ENCODE peak calls at places on chromosomes 4 and X, in ten cellular contexts. L is PC-9; D is OCI-LY7; C is A549; W is spleen; M is right cardiac atrium; H is naive thymus-derived CD4-positive, alpha-beta T cell; N is transverse colon; G is HCT116; Y is K562. U is an unnamed sample.

GRCh38 chrX:82362550-82362949 is 1145.5 kb upstream of the POU3F4 start:
- DNase-seq in L (no peak), D (no peak), C (no peak), W (no peak), M (no peak), H (no peak), N (no peak), G (no peak), Y (no peak), U (no peak)

GRCh38 chr4:27861381-27861787 is 1000.7 kb downstream of the STIM2 start:
- DNase-seq in L (no peak), D (peak; percentile 3), C (no peak), W (no peak), M (no peak), H (no peak), N (no peak), G (peak; percentile 57), Y (no peak), U (no peak)

GRCh38 chrX:43640481-43640880 is 15.6 kb upstream of the MAOA start:
- DNase-seq in L (no peak), D (no peak), C (no peak), W (no peak), M (no peak), H (no peak), N (no peak), G (no peak), Y (no peak), U (peak; percentile 67)

GRCh38 chr4:98745372-98745771 is 87.0 kb upstream of the TSPAN5 start:
- DNase-seq in L (no peak), D (peak; percentile 10), C (no peak), W (no peak), M (no peak), H (no peak), N (peak; percentile 24), G (no peak), Y (no peak), U (peak; percentile 9)

GRCh38 chr4:176778063-176778462 is 14.7 kb downstream of the VEGFC start:
- DNase-seq in L (peak; percentile 36), D (no peak), C (no peak), W (no peak), M (no peak), H (no peak), N (no peak), G (no peak), Y (no peak), U (no peak)

GRCh38 chr4:85798011-85798770 is 323.2 kb downstream of the ARHGAP24 start:
- DNase-seq in L (no peak), D (no peak), C (no peak), W (no peak), M (no peak), H (no peak), N (no peak), G (no peak), Y (no peak), U (no peak)

GRCh38 chrX:66728818-66729271 is 90.0 kb upstream of the EDA2R start:
- DNase-seq in L (peak; percentile 37), D (peak; percentile 37), C (peak; percentile 30), W (peak; percentile 62), M (peak; percentile 56), H (peak; percentile 56), N (peak; percentile 54), G (no peak), Y (peak; percentile 55), U (peak; percentile 9)

GRCh38 chrX:39320165-39320564 is 518.9 kb downstream of the MID1IP1 start:
- DNase-seq in L (no peak), D (no peak), C (no peak), W (no peak), M (peak; percentile 60), H (no peak), N (no peak), G (no peak), Y (no peak), U (no peak)

GRCh38 chr4:115537387-115537786 is 424.0 kb upstream of the NDST4 start:
- DNase-seq in L (no peak), D (peak; percentile 1), C (no peak), W (no peak), M (no peak), H (no peak), N (no peak), G (peak; percentile 12), Y (no peak), U (peak; percentile 5)

GRCh38 chrX:13373027-13373806 is 53.4 kb upstream of the ATXN3L start:
- DNase-seq in L (no peak), D (no peak), C (no peak), W (no peak), M (no peak), H (no peak), N (no peak), G (no peak), Y (no peak), U (no peak)

GRCh38 chr4:72318771-72319170 is 250.2 kb downstream of the ADAMTS3 start:
- DNase-seq in L (no peak), D (no peak), C (no peak), W (no peak), M (no peak), H (no peak), N (no peak), G (no peak), Y (no peak), U (no peak)

GRCh38 chr4:26862381-26862915 is 1.8 kb downstream of the STIM2 start:
- DNase-seq in L (no peak), D (no peak), C (no peak), W (no peak), M (no peak), H (no peak), N (no peak), G (no peak), Y (no peak), U (peak; percentile 54)

GRCh38 chr4:47213971-47214370 is 182.6 kb downstream of the GABRB1 start:
- DNase-seq in L (peak; percentile 45), D (no peak), C (no peak), W (no peak), M (no peak), H (no peak), N (no peak), G (no peak), Y (no peak), U (no peak)

GRCh38 chr4:8008391-8008790 is 68.7 kb upstream of the AFAP1 start:
- DNase-seq in L (no peak), D (no peak), C (no peak), W (no peak), M (no peak), H (no peak), N (no peak), G (no peak), Y (no peak), U (no peak)

GRCh38 chrX:14777484-14777883 is 95.4 kb downstream of the FANCB start:
- DNase-seq in L (peak; percentile 40), D (no peak), C (no peak), W (no peak), M (no peak), H (no peak), N (no peak), G (no peak), Y (no peak), U (no peak)

GRCh38 chr4:39047691-39048090 is 14.3 kb upstream of the KLHL5 start:
- DNase-seq in L (no peak), D (no peak), C (no peak), W (no peak), M (no peak), H (no peak), N (no peak), G (no peak), Y (no peak), U (no peak)
- H3K27ac ChIP-seq in L (peak overlapping the region; percentile 98), D (no peak overlapping the region), C (no peak overlapping the region), W (peak overlapping the region; percentile 34), M (no peak overlapping the region), H (no peak overlapping the region), N (no peak overlapping the region), G (no peak overlapping the region), Y (no peak overlapping the region), U (peak overlapping the region; percentile 45)

GRCh38 chr4:108048157-108048556 is 58.5 kb downstream of the HADH start:
- DNase-seq in L (no peak), D (no peak), C (no peak), W (no peak), M (no peak), H (no peak), N (no peak), G (no peak), Y (no peak), U (no peak)
- H3K4me1 ChIP-seq in L (no peaks in the 10 kb centered on the region), D (peaks cover 53% of the 10 kb centered on the region), C (no peaks in the 10 kb centered on the region), W (no peaks in the 10 kb centered on the region), M (no peaks in the 10 kb centered on the region), H (peaks cover 82% of the 10 kb centered on the region), N (no peaks in the 10 kb centered on the region), G (peaks cover 3% of the 10 kb centered on the region), Y (peaks cover 15% of the 10 kb centered on the region), U (peaks cover 4% of the 10 kb centered on the region)

GRCh38 chrX:75337525-75337924 is 63.6 kb downstream of the UPRT start:
- DNase-seq in L (no peak), D (no peak), C (no peak), W (no peak), M (no peak), H (no peak), N (no peak), G (no peak), Y (no peak), U (no peak)
- H3K9me3 ChIP-seq in L (no peaks in the 10 kb centered on the region), D (no peaks in the 10 kb centered on the region), C (no peaks in the 10 kb centered on the region), W (no peaks in the 10 kb centered on the region), M (no peaks in the 10 kb centered on the region), H (no peaks in the 10 kb centered on the region), N (no peaks in the 10 kb centered on the region), G (no peaks in the 10 kb centered on the region), Y (no peaks in the 10 kb centered on the region), U (no peaks in the 10 kb centered on the region)

GRCh38 chrX:96407981-96408380 is 276.7 kb upstream of the DIAPH2 start:
- DNase-seq in L (no peak), D (no peak), C (no peak), W (no peak), M (no peak), H (no peak), N (no peak), G (no peak), Y (no peak), U (no peak)

GRCh38 chrX:96410927-96411326 is 273.7 kb upstream of the DIAPH2 start:
- DNase-seq in L (no peak), D (no peak), C (no peak), W (no peak), M (no peak), H (no peak), N (no peak), G (no peak), Y (no peak), U (no peak)

GRCh38 chrX:96405842-96406241 is 278.8 kb upstream of the DIAPH2 start:
- DNase-seq in L (no peak), D (no peak), C (no peak), W (no peak), M (no peak), H (no peak), N (no peak), G (no peak), Y (no peak), U (no peak)

GRCh38 chrX:96407043-96407442 is 277.6 kb upstream of the DIAPH2 start:
- DNase-seq in L (peak; percentile 82), D (no peak), C (peak; percentile 4), W (no peak), M (peak; percentile 29), H (no peak), N (peak; percentile 45), G (no peak), Y (no peak), U (peak; percentile 36)

DNA sequence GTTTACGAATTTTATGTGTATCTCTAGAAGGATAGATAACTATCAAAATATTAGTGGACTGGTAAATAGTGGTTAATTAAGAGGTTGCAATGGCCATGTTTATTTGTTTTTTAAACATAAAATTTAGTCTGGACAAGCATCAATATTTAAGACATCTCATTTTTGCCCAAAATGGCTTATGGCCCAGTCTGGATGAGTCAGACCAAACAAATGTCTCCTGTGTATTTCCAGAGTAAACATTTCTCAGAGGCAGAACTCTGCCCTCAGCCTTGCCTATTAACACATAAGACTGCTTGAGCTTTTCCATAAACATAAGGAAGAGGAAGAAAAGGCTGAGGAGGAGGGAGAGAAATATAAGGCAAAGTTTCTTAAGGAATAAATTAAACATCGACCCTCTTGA is 277.1 kb upstream of the DIAPH2 start:
- DNase-seq in L (peak; percentile 85), D (no peak), C (peak; percentile 44), W (no peak), M (no peak), H (no peak), N (no peak), G (no peak), Y (no peak), U (peak; percentile 9)
- H3K27ac ChIP-seq in L (peak overlapping the region; percentile 84), D (no peak overlapping the region), C (peak overlapping the region; percentile 77), W (no peak overlapping the region), M (no peak overlapping the region), H (no peak overlapping the region), N (peak overlapping the region; percentile 25), G (no peak overlapping the region), Y (no peak overlapping the region), U (no peak overlapping the region)